ENCODE peak calls at places on chromosomes 12 and 14, in ten cellular contexts. B is prostate gland; D is body of pancreas; X is IMR-90; L is uterus; A is PC-9; C is transverse colon; P is CD8-positive, alpha-beta memory T cell; Q is tibial nerve; U is brain microvascular endothelial cell. Z is an unnamed sample.

GRCh38 chr12:4133636-4134433 is 139.7 kb upstream of the CCND2 start:
- DNase-seq in B (no peak), D (no peak), X (no peak), L (no peak), A (no peak), C (no peak), P (no peak), Q (no peak), U (no peak), Z (no peak)

GRCh38 chr14:73851567-73852382 is at the start of gene PTGR2:
- DNase-seq in B (peak; percentile 89), D (peak; percentile 95), X (peak; percentile 96), L (peak; percentile 98), A (peak; percentile 90), C (peak; percentile 96), P (peak; percentile 87), Q (peak; percentile 94), U (peak; percentile 93), Z (peak; percentile 85)

GRCh38 chr14:80136358-80136757 is 74.9 kb downstream of the DIO2 start:
- DNase-seq in B (no peak), D (no peak), X (peak; percentile 15), L (no peak), A (peak; percentile 46), C (no peak), P (no peak), Q (no peak), U (no peak), Z (no peak)

GRCh38 chr12:14239350-14239934 is 126.0 kb upstream of the ATF7IP start:
- DNase-seq in B (no peak), D (no peak), X (no peak), L (no peak), A (peak; percentile 93), C (no peak), P (no peak), Q (no peak), U (peak; percentile 31), Z (no peak)

GRCh38 chr12:127083028-127083949 is 1183.7 kb upstream of the TMEM132C start:
- DNase-seq in B (no peak), D (no peak), X (peak; percentile 65), L (no peak), A (peak; percentile 81), C (no peak), P (no peak), Q (no peak), U (peak; percentile 68), Z (peak; percentile 37)

GRCh38 chr12:100254876-100255275 is 12.0 kb downstream of the DEPDC4 start:
- DNase-seq in B (no peak), D (no peak), X (no peak), L (no peak), A (no peak), C (no peak), P (no peak), Q (no peak), U (no peak), Z (no peak)

GRCh38 chr12:92538970-92539749 is 163.6 kb upstream of the PLEKHG7 start:
- DNase-seq in B (no peak), D (peak; percentile 59), X (peak; percentile 80), L (no peak), A (peak; percentile 89), C (no peak), P (no peak), Q (no peak), U (peak; percentile 59), Z (no peak)

GRCh38 chr12:122738561-122738960 is 7.9 kb upstream of the HCAR1 start:
- DNase-seq in B (no peak), D (no peak), X (no peak), L (no peak), A (no peak), C (no peak), P (no peak), Q (no peak), U (no peak), Z (no peak)

GRCh38 chr14:67396381-67396965 is 15.5 kb downstream of the PLEK2 start:
- DNase-seq in B (no peak), D (no peak), X (peak; percentile 32), L (no peak), A (peak; percentile 57), C (no peak), P (no peak), Q (no peak), U (no peak), Z (peak; percentile 16)

GRCh38 chr14:79580414-79580813 is 630.9 kb downstream of the DIO2 start:
- DNase-seq in B (no peak), D (no peak), X (no peak), L (no peak), A (no peak), C (no peak), P (no peak), Q (no peak), U (no peak), Z (no peak)

GRCh38 chr12:38392584-38393144 is 76.1 kb downstream of the ALG10B start:
- DNase-seq in B (no peak), D (no peak), X (no peak), L (no peak), A (peak; percentile 97), C (no peak), P (no peak), Q (no peak), U (no peak), Z (no peak)

GRCh38 chr14:92037989-92038388 is 1.9 kb downstream of the TRIP11 start:
- DNase-seq in B (no peak), D (no peak), X (peak; percentile 1), L (no peak), A (no peak), C (no peak), P (no peak), Q (no peak), U (no peak), Z (no peak)

GRCh38 chr12:67070307-67070600 is 198.9 kb upstream of the CAND1 start:
- DNase-seq in B (no peak), D (no peak), X (no peak), L (no peak), A (peak; percentile 48), C (no peak), P (no peak), Q (no peak), U (no peak), Z (no peak)

GRCh38 chr12:7935773-7936581 is at the start of gene SLC2A3:
- DNase-seq in B (no peak), D (no peak), X (peak; percentile 92), L (peak; percentile 64), A (peak; percentile 86), C (peak; percentile 53), P (peak; percentile 59), Q (peak; percentile 53), U (peak; percentile 87), Z (peak; percentile 62)

GRCh38 chr14:106846218-106846617 is 1319.8 kb downstream of the TMEM121 start:
- DNase-seq in B (no peak), D (no peak), X (no peak), L (no peak), A (no peak), C (no peak), P (no peak), Q (no peak), U (no peak), Z (no peak)
- H3K4me3 ChIP-seq in B (no peak overlapping the region), D (no peak overlapping the region), X (no peak overlapping the region), L (no peak overlapping the region), A (no peak overlapping the region), C (no peak overlapping the region), P (no peak overlapping the region), Q (no peak overlapping the region), U (no peak overlapping the region), Z (no peak overlapping the region)

DNA sequence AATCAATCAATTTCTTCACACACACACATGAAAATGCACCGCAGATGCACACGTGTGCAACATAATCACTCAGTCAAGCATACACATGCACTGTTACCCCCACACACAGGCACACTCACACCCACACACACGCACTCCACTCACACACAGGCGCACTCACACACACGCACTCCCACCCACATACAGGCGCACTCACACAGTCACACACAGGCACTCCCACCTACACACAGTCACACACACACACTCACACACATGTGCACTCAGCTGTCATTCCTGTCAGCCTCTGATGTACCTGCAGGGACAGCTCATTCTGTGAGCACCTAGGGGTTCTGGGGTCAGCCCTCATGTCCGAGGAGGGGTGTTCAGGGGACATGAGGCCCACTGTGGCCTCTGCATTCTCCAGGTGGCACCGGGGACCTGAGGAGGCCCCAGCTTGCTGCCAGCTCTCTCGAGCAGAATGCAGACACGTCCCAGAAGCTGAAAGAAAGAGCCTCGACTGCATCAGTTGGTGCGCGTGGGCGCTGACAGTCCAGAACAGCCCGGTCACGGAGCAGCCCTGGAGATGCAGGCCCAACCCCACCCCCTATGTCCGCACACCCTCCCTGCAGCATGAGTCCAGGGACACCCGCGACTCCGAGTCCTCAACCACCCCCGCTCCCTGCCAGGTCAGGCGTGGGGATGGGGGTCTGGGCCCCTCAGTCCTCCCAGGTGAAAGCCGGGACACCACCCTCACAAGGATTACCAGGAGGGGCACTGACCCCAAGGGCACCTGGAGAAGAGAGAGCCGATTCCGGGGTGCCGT is 69.3 kb downstream of the NOC4L start:
- DNase-seq in B (no peak), D (no peak), X (no peak), L (no peak), A (no peak), C (no peak), P (no peak), Q (no peak), U (no peak), Z (no peak)
- H3K27me3 ChIP-seq in B (peaks cover 3% of the 10 kb centered on the region), D (no peaks in the 10 kb centered on the region), X (no peaks in the 10 kb centered on the region), L (no peaks in the 10 kb centered on the region), A (peaks cover 77% of the 10 kb centered on the region), C (peaks cover under 1% of the 10 kb centered on the region), P (no peaks in the 10 kb centered on the region), Q (peaks cover 2% of the 10 kb centered on the region), U (no peaks in the 10 kb centered on the region), Z (peaks cover 1% of the 10 kb centered on the region)

GRCh38 chr14:52949249-52949648 is 1.6 kb downstream of the FERMT2 start:
- DNase-seq in B (no peak), D (no peak), X (no peak), L (no peak), A (no peak), C (no peak), P (no peak), Q (no peak), U (no peak), Z (no peak)
- H3K4me3 ChIP-seq in B (peak overlapping the region; percentile 92), D (no peak overlapping the region), X (peak overlapping the region; percentile 99), L (peak overlapping the region; percentile 84), A (peak overlapping the region; percentile 89), C (peak overlapping the region; percentile 96), P (no peak overlapping the region), Q (peak overlapping the region; percentile 75), U (peak overlapping the region; percentile 94), Z (peak overlapping the region; percentile 85)

GRCh38 chr12:132486576-132486975 is 3.4 kb upstream of the FBRSL1 start:
- DNase-seq in B (no peak), D (no peak), X (no peak), L (no peak), A (no peak), C (no peak), P (no peak), Q (no peak), U (no peak), Z (no peak)

GRCh38 chr12:132484183-132484890 is 5.6 kb upstream of the FBRSL1 start:
- DNase-seq in B (no peak), D (no peak), X (no peak), L (no peak), A (no peak), C (no peak), P (no peak), Q (no peak), U (no peak), Z (no peak)

GRCh38 chr12:132484891-132485441 is 5.0 kb upstream of the FBRSL1 start:
- DNase-seq in B (no peak), D (no peak), X (no peak), L (no peak), A (no peak), C (no peak), P (no peak), Q (no peak), U (no peak), Z (no peak)

GRCh38 chr12:132486168-132486567 is 3.8 kb upstream of the FBRSL1 start:
- DNase-seq in B (no peak), D (no peak), X (no peak), L (no peak), A (no peak), C (no peak), P (no peak), Q (no peak), U (no peak), Z (no peak)

GRCh38 chr12:132485619-132486018 is 4.3 kb upstream of the FBRSL1 start:
- DNase-seq in B (no peak), D (no peak), X (no peak), L (no peak), A (no peak), C (no peak), P (no peak), Q (no peak), U (no peak), Z (no peak)
- H3K27me3 ChIP-seq in B (no peaks in the 10 kb centered on the region), D (no peaks in the 10 kb centered on the region), X (peaks cover 20% of the 10 kb centered on the region), L (no peaks in the 10 kb centered on the region), A (peaks cover 83% of the 10 kb centered on the region), C (no peaks in the 10 kb centered on the region), P (no peaks in the 10 kb centered on the region), Q (peaks cover 6% of the 10 kb centered on the region), U (peaks cover 8% of the 10 kb centered on the region), Z (peaks cover 6% of the 10 kb centered on the region)

Z was measured in BJ.